ENCODE peak calls at places on chromosome 6, in six cellular contexts. One of them, this sample, is unnamed.

GRCh38 chr6:7763896-7764295 is 38.0 kb downstream of the BMP6 start:
- DNase-seq in thyroid gland: peak; percentile 32
- DNase-seq in cardiac muscle cell: no peak
- DNase-seq in right atrium auricular region: no peak
- DNase-seq in BJ: no peak
- DNase-seq in PC-9: no peak
- DNase-seq in this sample: no peak

GRCh38 chr6:132227937-132228336 is 173.3 kb downstream of the MOXD1 start:
- DNase-seq in cardiac muscle cell: peak; percentile 78
- DNase-seq in PC-9: no peak
- DNase-seq in thyroid gland: no peak
- DNase-seq in right atrium auricular region: no peak
- DNase-seq in BJ: peak; percentile 77
- DNase-seq in this sample: no peak

GRCh38 chr6:73236147-73236750 is 11.0 kb upstream of the KHDC1L start:
- DNase-seq in thyroid gland: no peak
- DNase-seq in BJ: peak; percentile 94
- DNase-seq in right atrium auricular region: no peak
- DNase-seq in cardiac muscle cell: peak; percentile 82
- DNase-seq in PC-9: peak; percentile 79
- DNase-seq in this sample: no peak

GRCh38 chr6:108755257-108756240 is 92.7 kb upstream of the ARMC2 start:
- DNase-seq in cardiac muscle cell: peak; percentile 32
- DNase-seq in thyroid gland: no peak
- DNase-seq in right atrium auricular region: no peak
- DNase-seq in PC-9: no peak
- DNase-seq in BJ: no peak
- DNase-seq in this sample: no peak

GRCh38 chr6:129605962-129606361 is 104.0 kb downstream of the ARHGAP18 start:
- DNase-seq in BJ: no peak
- DNase-seq in thyroid gland: no peak
- DNase-seq in cardiac muscle cell: no peak
- DNase-seq in right atrium auricular region: no peak
- DNase-seq in PC-9: no peak
- DNase-seq in this sample: no peak

GRCh38 chr6:53894086-53894485 is 99.3 kb downstream of the LRRC1 start:
- DNase-seq in right atrium auricular region: no peak
- DNase-seq in cardiac muscle cell: peak; percentile 29
- DNase-seq in PC-9: no peak
- DNase-seq in thyroid gland: peak; percentile 55
- DNase-seq in BJ: no peak
- DNase-seq in this sample: no peak

GRCh38 chr6:10531513-10531912 is 10.4 kb downstream of the GCNT2 start:
- DNase-seq in BJ: no peak
- DNase-seq in cardiac muscle cell: no peak
- DNase-seq in thyroid gland: no peak
- DNase-seq in PC-9: no peak
- DNase-seq in right atrium auricular region: no peak
- DNase-seq in this sample: no peak

GRCh38 chr6:167791780-167792478 is 34.8 kb upstream of the AFDN start:
- DNase-seq in PC-9: no peak
- DNase-seq in right atrium auricular region: no peak
- DNase-seq in thyroid gland: no peak
- DNase-seq in cardiac muscle cell: no peak
- DNase-seq in BJ: no peak
- DNase-seq in this sample: no peak

GRCh38 chr6:152634773-152635172 is 2.4 kb downstream of the SYNE1 start:
- DNase-seq in thyroid gland: no peak
- DNase-seq in BJ: no peak
- DNase-seq in PC-9: no peak
- DNase-seq in cardiac muscle cell: no peak
- DNase-seq in right atrium auricular region: no peak
- DNase-seq in this sample: no peak

GRCh38 chr6:38716825-38717224 is 1.7 kb downstream of the DNAH8 start:
- DNase-seq in BJ: no peak
- DNase-seq in cardiac muscle cell: no peak
- DNase-seq in right atrium auricular region: no peak
- DNase-seq in thyroid gland: no peak
- DNase-seq in PC-9: no peak
- DNase-seq in this sample: no peak

GRCh38 chr6:38722727-38723334 is 7.7 kb downstream of the DNAH8 start:
- DNase-seq in right atrium auricular region: no peak
- DNase-seq in PC-9: no peak
- DNase-seq in BJ: no peak
- DNase-seq in thyroid gland: no peak
- DNase-seq in cardiac muscle cell: no peak
- DNase-seq in this sample: no peak

GRCh38 chr6:38722037-38722436 is 6.9 kb downstream of the DNAH8 start:
- DNase-seq in right atrium auricular region: no peak
- DNase-seq in cardiac muscle cell: no peak
- DNase-seq in BJ: no peak
- DNase-seq in PC-9: no peak
- DNase-seq in thyroid gland: no peak
- DNase-seq in this sample: no peak

GRCh38 chr6:38719358-38719757 is 4.2 kb downstream of the DNAH8 start:
- DNase-seq in PC-9: no peak
- DNase-seq in thyroid gland: no peak
- DNase-seq in right atrium auricular region: no peak
- DNase-seq in BJ: no peak
- DNase-seq in cardiac muscle cell: no peak
- DNase-seq in this sample: no peak

GRCh38 chr6:38720295-38720694 is 5.2 kb downstream of the DNAH8 start:
- DNase-seq in cardiac muscle cell: peak; percentile 7
- DNase-seq in PC-9: no peak
- DNase-seq in thyroid gland: no peak
- DNase-seq in BJ: no peak
- DNase-seq in right atrium auricular region: no peak
- DNase-seq in this sample: no peak
- TF ChIP-seq CTCF in cardiac muscle cell: peak; percentile 21
- TF ChIP-seq CTCF in PC-9: peak; percentile 48
- TF ChIP-seq CTCF in thyroid gland: no peak
- TF ChIP-seq CTCF in BJ: peak; percentile 4
- TF ChIP-seq CTCF in right atrium auricular region: no peak
- TF ChIP-seq CTCF in this sample: peak; percentile 18

GRCh38 chr6:141265748-141266647 is 866.7 kb upstream of the GJE1 start:
- DNase-seq in PC-9: no peak
- DNase-seq in right atrium auricular region: no peak
- DNase-seq in BJ: no peak
- DNase-seq in thyroid gland: no peak
- DNase-seq in cardiac muscle cell: peak; percentile 5
- DNase-seq in this sample: no peak
- H3K4me3 ChIP-seq in PC-9: peak overlapping the region; percentile 44
- H3K4me3 ChIP-seq in right atrium auricular region: peak overlapping the region; percentile 17
- H3K4me3 ChIP-seq in BJ: peak overlapping the region; percentile 17
- H3K4me3 ChIP-seq in thyroid gland: no peak overlapping the region
- H3K4me3 ChIP-seq in cardiac muscle cell: no peak overlapping the region
- H3K4me3 ChIP-seq in this sample: no peak overlapping the region

GRCh38 chr6:44250718-44251123 is 3.8 kb downstream of the HSP90AB1 start:
- DNase-seq in right atrium auricular region: no peak
- DNase-seq in BJ: no peak
- DNase-seq in PC-9: peak; percentile 28
- DNase-seq in cardiac muscle cell: no peak
- DNase-seq in thyroid gland: no peak
- DNase-seq in this sample: no peak
- H3K36me3 ChIP-seq in right atrium auricular region: peaks cover 71% of the 10 kb centered on the region
- H3K36me3 ChIP-seq in BJ: peaks cover 40% of the 10 kb centered on the region
- H3K36me3 ChIP-seq in PC-9: peaks cover 69% of the 10 kb centered on the region
- H3K36me3 ChIP-seq in cardiac muscle cell: peaks cover 69% of the 10 kb centered on the region
- H3K36me3 ChIP-seq in thyroid gland: peaks cover 63% of the 10 kb centered on the region
- H3K36me3 ChIP-seq in this sample: peaks cover 18% of the 10 kb centered on the region

GRCh38 chr6:15620616-15621015 is 42.2 kb downstream of the DTNBP1 start:
- DNase-seq in PC-9: no peak
- DNase-seq in BJ: no peak
- DNase-seq in right atrium auricular region: no peak
- DNase-seq in thyroid gland: no peak
- DNase-seq in cardiac muscle cell: no peak
- DNase-seq in this sample: no peak

GRCh38 chr6:15626160-15626559 is 36.7 kb downstream of the DTNBP1 start:
- DNase-seq in thyroid gland: no peak
- DNase-seq in right atrium auricular region: no peak
- DNase-seq in BJ: no peak
- DNase-seq in cardiac muscle cell: no peak
- DNase-seq in PC-9: no peak
- DNase-seq in this sample: no peak

GRCh38 chr6:15622045-15622750 is 40.6 kb downstream of the DTNBP1 start:
- DNase-seq in BJ: no peak
- DNase-seq in cardiac muscle cell: peak; percentile 33
- DNase-seq in right atrium auricular region: no peak
- DNase-seq in thyroid gland: no peak
- DNase-seq in PC-9: no peak
- DNase-seq in this sample: no peak

GRCh38 chr6:15621203-15622044 is 41.4 kb downstream of the DTNBP1 start:
- DNase-seq in PC-9: no peak
- DNase-seq in BJ: no peak
- DNase-seq in cardiac muscle cell: peak; percentile 48
- DNase-seq in right atrium auricular region: no peak
- DNase-seq in thyroid gland: peak; percentile 23
- DNase-seq in this sample: no peak

DNA sequence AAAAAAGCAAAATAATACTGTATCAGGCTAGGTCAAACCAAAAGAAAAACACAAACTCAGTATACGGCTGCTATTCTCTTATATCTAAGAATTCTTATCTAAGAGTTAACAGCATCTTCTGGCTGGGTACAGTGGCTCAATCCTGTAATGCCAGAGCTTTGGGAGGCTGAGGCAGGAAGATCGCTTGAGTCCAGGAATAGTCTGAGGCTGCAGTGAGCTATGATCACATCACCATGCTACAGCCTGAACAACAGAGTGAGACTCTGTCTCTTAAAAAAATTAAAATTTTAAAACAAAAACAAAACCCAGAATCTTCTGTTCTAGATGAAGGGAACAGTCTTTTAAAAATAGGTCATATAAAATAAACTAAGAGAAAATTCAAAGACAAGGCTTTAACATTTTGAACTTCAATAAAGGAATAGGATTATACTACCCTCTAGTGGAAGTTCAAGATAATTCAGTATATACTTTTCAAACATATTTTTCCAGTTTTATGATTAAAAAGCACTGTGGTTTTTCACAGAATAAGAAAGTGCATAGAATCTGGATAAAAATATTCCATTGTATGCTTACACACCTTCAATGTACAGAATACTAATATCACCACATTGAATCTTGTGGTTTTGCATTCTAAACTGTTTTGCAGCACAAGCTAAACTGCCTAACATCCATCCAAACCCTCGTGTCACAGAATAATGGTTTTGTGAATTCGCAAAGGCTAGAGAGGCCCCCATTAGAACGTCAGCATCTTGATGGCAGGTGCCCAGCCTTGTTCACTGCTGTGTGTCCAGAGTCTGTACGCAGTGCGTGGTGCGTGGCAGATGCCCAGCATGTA is 39.3 kb downstream of the DTNBP1 start:
- DNase-seq in cardiac muscle cell: peak; percentile 53
- DNase-seq in PC-9: no peak
- DNase-seq in thyroid gland: no peak
- DNase-seq in right atrium auricular region: no peak
- DNase-seq in BJ: no peak
- DNase-seq in this sample: no peak
- TF ChIP-seq CTCF in cardiac muscle cell: peak; percentile 47
- TF ChIP-seq CTCF in PC-9: peak; percentile 84
- TF ChIP-seq CTCF in thyroid gland: peak; percentile 28
- TF ChIP-seq CTCF in right atrium auricular region: peak; percentile 61
- TF ChIP-seq CTCF in BJ: peak; percentile 18
- TF ChIP-seq CTCF in this sample: peak; percentile 33

GRCh38 chr6:77368660-77369313 is 94.5 kb downstream of the HTR1B start:
- DNase-seq in BJ: no peak
- DNase-seq in PC-9: no peak
- DNase-seq in right atrium auricular region: no peak
- DNase-seq in cardiac muscle cell: peak; percentile 63
- DNase-seq in thyroid gland: peak; percentile 64
- DNase-seq in this sample: no peak
- H3K4me3 ChIP-seq in BJ: peak overlapping the region; percentile 49
- H3K4me3 ChIP-seq in PC-9: no peak overlapping the region
- H3K4me3 ChIP-seq in right atrium auricular region: peak overlapping the region; percentile 53
- H3K4me3 ChIP-seq in cardiac muscle cell: peak overlapping the region; percentile 63
- H3K4me3 ChIP-seq in thyroid gland: no peak overlapping the region
- H3K4me3 ChIP-seq in this sample: peak overlapping the region; percentile 53

GRCh38 chr6:41066867-41067304 is 5.3 kb downstream of the OARD1 start:
- DNase-seq in cardiac muscle cell: peak; percentile 89
- DNase-seq in right atrium auricular region: peak; percentile 85
- DNase-seq in thyroid gland: peak; percentile 89
- DNase-seq in BJ: no peak
- DNase-seq in PC-9: peak; percentile 57
- DNase-seq in this sample: peak; percentile 54
- H3K36me3 ChIP-seq in cardiac muscle cell: peaks cover 13% of the 10 kb centered on the region
- H3K36me3 ChIP-seq in right atrium auricular region: peaks cover 49% of the 10 kb centered on the region
- H3K36me3 ChIP-seq in thyroid gland: no peaks in the 10 kb centered on the region
- H3K36me3 ChIP-seq in BJ: no peaks in the 10 kb centered on the region
- H3K36me3 ChIP-seq in PC-9: no peaks in the 10 kb centered on the region
- H3K36me3 ChIP-seq in this sample: no peaks in the 10 kb centered on the region

GRCh38 chr6:110949679-110950285 is 8.7 kb upstream of the GTF3C6 start:
- DNase-seq in PC-9: peak; percentile 56
- DNase-seq in right atrium auricular region: no peak
- DNase-seq in thyroid gland: no peak
- DNase-seq in BJ: no peak
- DNase-seq in cardiac muscle cell: peak; percentile 59
- DNase-seq in this sample: no peak
- TF ChIP-seq CTCF in PC-9: peak; percentile 84
- TF ChIP-seq CTCF in right atrium auricular region: peak; percentile 49
- TF ChIP-seq CTCF in thyroid gland: no peak
- TF ChIP-seq CTCF in BJ: peak; percentile 47
- TF ChIP-seq CTCF in cardiac muscle cell: peak; percentile 45
- TF ChIP-seq CTCF in this sample: peak; percentile 50

DNA sequence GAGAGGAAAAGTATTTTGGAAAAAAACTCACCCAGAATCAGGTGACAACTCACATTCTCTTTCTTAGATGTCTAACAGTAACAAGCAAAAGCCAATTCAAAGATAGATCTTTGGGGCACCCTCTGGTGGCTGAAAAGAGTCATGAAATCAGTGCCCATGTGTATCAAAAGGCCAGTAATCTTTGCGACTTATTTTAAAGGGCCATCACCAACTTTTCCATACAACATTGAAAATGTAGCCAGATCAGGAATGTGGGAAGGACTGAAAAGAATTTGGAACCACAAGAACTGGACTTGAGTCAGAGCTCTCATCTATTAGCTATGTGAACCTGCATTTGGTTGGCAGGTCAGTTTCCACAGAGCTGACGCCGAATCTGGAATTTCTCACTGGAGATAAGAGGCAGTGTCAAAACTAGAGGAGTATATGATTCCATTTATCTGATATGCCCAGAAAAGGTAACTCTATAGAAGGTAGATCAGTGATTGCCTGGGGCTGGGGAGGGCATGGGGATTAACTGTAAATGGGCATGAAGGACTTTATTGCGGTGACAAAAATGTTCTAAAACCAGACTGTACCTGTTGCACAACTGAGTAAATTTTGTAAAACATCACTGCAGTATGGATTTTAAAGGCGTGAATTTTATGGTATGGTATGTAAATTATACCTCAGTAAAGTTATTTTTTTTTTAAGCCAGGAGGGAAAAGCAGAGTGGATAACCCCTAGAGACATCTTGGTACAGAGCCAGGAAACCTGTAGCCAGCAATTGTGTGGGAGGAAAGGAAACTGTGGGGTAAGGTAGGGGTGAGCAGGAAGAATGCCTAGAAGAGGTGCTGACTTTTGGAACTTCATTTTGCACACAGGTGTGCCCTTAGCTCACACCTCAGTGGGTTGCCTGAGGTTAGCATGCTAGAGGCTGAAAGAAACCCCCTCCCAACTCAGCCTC is 117.1 kb upstream of the ASF1A start:
- DNase-seq in cardiac muscle cell: peak; percentile 83
- DNase-seq in right atrium auricular region: peak; percentile 75
- DNase-seq in PC-9: peak; percentile 97
- DNase-seq in BJ: peak; percentile 43
- DNase-seq in thyroid gland: peak; percentile 70
- DNase-seq in this sample: peak; percentile 23
- H3K4me3 ChIP-seq in cardiac muscle cell: no peak overlapping the region
- H3K4me3 ChIP-seq in right atrium auricular region: peak overlapping the region; percentile 15
- H3K4me3 ChIP-seq in PC-9: peak overlapping the region; percentile 13
- H3K4me3 ChIP-seq in BJ: no peak overlapping the region
- H3K4me3 ChIP-seq in thyroid gland: no peak overlapping the region
- H3K4me3 ChIP-seq in this sample: no peak overlapping the region

This sample was measured in kidney epithelial cell.